ENCODE peak calls at places on chromosomes 11 and 22, in five cellular contexts. H, Q, P, N and D are unnamed samples.
A peak's percentile ranks its signal among the peaks of the same experiment; 100 is the strongest.

GRCh38 chr11:34749666-34750659 is 129.1 kb downstream of the EHF start:
- DNase-seq in N (no peak), H (no peak), Q (peak; percentile 87), P (no peak), D (peak; percentile 96)

GRCh38 chr22:35995772-35996171 is 32.9 kb downstream of the RBFOX2 start:
- DNase-seq in Q (no peak), P (peak; percentile 39), H (no peak), N (no peak), D (peak; percentile 98)

GRCh38 chr11:44434191-44434590 is 124.3 kb upstream of the ALX4 start:
- DNase-seq in N (no peak), P (no peak), Q (no peak), H (no peak), D (no peak)

GRCh38 chr11:96426356-96427103 is 36.7 kb downstream of the JRKL start:
- DNase-seq in Q (peak; percentile 56), H (peak; percentile 34), N (peak; percentile 70), P (no peak), D (peak; percentile 74)

GRCh38 chr11:20671856-20672546 is 2.6 kb downstream of the NELL1 start:
- DNase-seq in P (no peak), H (peak; percentile 20), N (peak; percentile 12), Q (no peak), D (peak; percentile 7)

GRCh38 chr11:33700425-33701271 is at the start of gene C11orf91:
- DNase-seq in Q (peak; percentile 73), N (peak; percentile 96), H (peak; percentile 93), P (peak; percentile 97), D (peak; percentile 99)

GRCh38 chr22:43370045-43370444 is 26.9 kb upstream of the SCUBE1 start:
- DNase-seq in Q (no peak), H (no peak), P (no peak), N (no peak), D (no peak)

GRCh38 chr11:78256962-78257361 is 68.2 kb downstream of the USP35 start:
- DNase-seq in N (peak; percentile 73), Q (no peak), H (no peak), P (peak; percentile 70), D (peak; percentile 97)

GRCh38 chr22:19350476-19350859 is 58.9 kb upstream of the CLTCL1 start:
- DNase-seq in Q (no peak), H (no peak), P (no peak), N (no peak), D (no peak)

GRCh38 chr11:16881074-16881709 is 133.0 kb downstream of the PLEKHA7 start:
- DNase-seq in N (peak; percentile 4), Q (peak; percentile 54), P (no peak), H (no peak), D (peak; percentile 67)

GRCh38 chr22:27139935-27140493 is 482.6 kb downstream of the MIAT start:
- DNase-seq in N (no peak), Q (peak; percentile 62), P (no peak), H (peak; percentile 68), D (peak; percentile 91)

GRCh38 chr11:370087-370941 is 1.0 kb downstream of the B4GALNT4 start:
- DNase-seq in N (no peak), H (no peak), Q (no peak), P (no peak), D (no peak)

GRCh38 chr11:29282088-29282487 is 734.7 kb downstream of the KCNA4 start:
- DNase-seq in Q (peak; percentile 42), H (peak; percentile 92), P (no peak), N (no peak), D (peak; percentile 97)

GRCh38 chr22:39152511-39153219 is at the start of gene CBX7:
- DNase-seq in Q (peak; percentile 79), N (peak; percentile 76), H (peak; percentile 78), P (peak; percentile 96), D (peak; percentile 88)

GRCh38 chr22:48594016-48594756 is 1233.5 kb downstream of the BRD1 start:
- DNase-seq in P (no peak), Q (no peak), H (no peak), N (no peak), D (no peak)

GRCh38 chr11:3225159-3225758 is 6.6 kb upstream of the MRGPRG start:
- DNase-seq in P (no peak), H (no peak), Q (no peak), N (no peak), D (no peak)

GRCh38 chr11:65426839-65427690 is 4.5 kb downstream of the NEAT1 start:
- DNase-seq in N (peak; percentile 33), P (peak; percentile 65), Q (peak; percentile 54), H (peak; percentile 80), D (peak; percentile 90)

GRCh38 chr11:14542384-14542783 is 22.2 kb upstream of the PSMA1 start:
- DNase-seq in N (peak; percentile 67), H (no peak), Q (no peak), P (no peak), D (no peak)

GRCh38 chr11:15923169-15923568 is 433.2 kb downstream of the SOX6 start:
- DNase-seq in H (no peak), P (no peak), N (no peak), Q (no peak), D (no peak)

GRCh38 chr11:81071641-81072040 is 1630.8 kb upstream of the TENM4 start:
- DNase-seq in N (no peak), Q (no peak), H (no peak), P (no peak), D (no peak)

GRCh38 chr11:117226388-117227385 is 5.2 kb downstream of the PCSK7 start:
- DNase-seq in Q (peak; percentile 73), H (peak; percentile 71), N (peak; percentile 86), P (no peak), D (peak; percentile 88)

GRCh38 chr11:78715639-78716311 is 141.1 kb upstream of the NARS2 start:
- DNase-seq in Q (peak; percentile 75), P (peak; percentile 79), N (peak; percentile 56), H (peak; percentile 65), D (peak; percentile 7)

GRCh38 chr11:112525270-112525669 is 264.6 kb upstream of the PLET1 start:
- DNase-seq in H (no peak), P (no peak), Q (no peak), N (peak; percentile 12), D (peak; percentile 25)

GRCh38 chr11:122197055-122197987 is 81.3 kb upstream of the BLID start:
- DNase-seq in P (no peak), H (peak; percentile 87), N (peak; percentile 28), Q (peak; percentile 99), D (peak; percentile 99)

GRCh38 chr11:11318961-11319360 is 34.1 kb downstream of the CSNK2A3 start:
- DNase-seq in N (peak; percentile 56), H (no peak), Q (no peak), P (no peak), D (no peak)

GRCh38 chr11:18144243-18144642 is 11.9 kb downstream of the MRGPRX3 start:
- DNase-seq in Q (peak; percentile 83), H (no peak), N (no peak), P (no peak), D (no peak)

GRCh38 chr11:126366064-126366822 is 10.8 kb downstream of the ST3GAL4 start:
- DNase-seq in H (no peak), Q (peak; percentile 25), P (peak; percentile 46), N (peak; percentile 59), D (no peak)

GRCh38 chr22:47610766-47611165 is 848.3 kb downstream of the TBC1D22A start:
- DNase-seq in N (peak; percentile 6), P (no peak), H (no peak), Q (no peak), D (no peak)

GRCh38 chr11:67054851-67055523 is 1.7 kb upstream of the RHOD start:
- DNase-seq in P (peak; percentile 83), N (no peak), Q (peak; percentile 99), H (peak; percentile 92), D (peak; percentile 87)

GRCh38 chr11:65215441-65216076 is 33.8 kb downstream of the CAPN1 start:
- DNase-seq in P (no peak), N (peak; percentile 60), H (no peak), Q (peak; percentile 71), D (no peak)

DNA sequence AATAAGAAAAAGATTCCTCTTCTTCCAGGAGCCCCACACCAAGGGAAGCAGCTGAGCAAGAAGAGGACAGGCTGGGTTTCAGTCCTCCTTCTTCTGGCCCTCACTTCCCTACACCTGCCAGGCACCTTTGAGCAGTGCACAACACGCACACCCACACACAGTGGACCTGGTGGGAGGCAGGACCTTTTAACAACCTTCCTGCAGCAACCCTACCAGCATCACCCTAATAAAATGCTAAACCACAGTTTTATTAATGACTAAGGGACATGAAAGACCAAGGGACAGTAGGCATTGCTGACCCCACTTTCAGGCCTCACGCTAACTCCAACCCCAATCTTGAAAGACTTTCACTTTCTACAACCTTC is 12.2 kb downstream of the ARAP1 start:
- DNase-seq in P (no peak), Q (no peak), H (no peak), N (no peak), D (no peak)
- H3K4me3 ChIP-seq in P (no peak overlapping the region), Q (no peak overlapping the region), H (no peak overlapping the region), N (no peak overlapping the region), D (no peak overlapping the region)

DNA sequence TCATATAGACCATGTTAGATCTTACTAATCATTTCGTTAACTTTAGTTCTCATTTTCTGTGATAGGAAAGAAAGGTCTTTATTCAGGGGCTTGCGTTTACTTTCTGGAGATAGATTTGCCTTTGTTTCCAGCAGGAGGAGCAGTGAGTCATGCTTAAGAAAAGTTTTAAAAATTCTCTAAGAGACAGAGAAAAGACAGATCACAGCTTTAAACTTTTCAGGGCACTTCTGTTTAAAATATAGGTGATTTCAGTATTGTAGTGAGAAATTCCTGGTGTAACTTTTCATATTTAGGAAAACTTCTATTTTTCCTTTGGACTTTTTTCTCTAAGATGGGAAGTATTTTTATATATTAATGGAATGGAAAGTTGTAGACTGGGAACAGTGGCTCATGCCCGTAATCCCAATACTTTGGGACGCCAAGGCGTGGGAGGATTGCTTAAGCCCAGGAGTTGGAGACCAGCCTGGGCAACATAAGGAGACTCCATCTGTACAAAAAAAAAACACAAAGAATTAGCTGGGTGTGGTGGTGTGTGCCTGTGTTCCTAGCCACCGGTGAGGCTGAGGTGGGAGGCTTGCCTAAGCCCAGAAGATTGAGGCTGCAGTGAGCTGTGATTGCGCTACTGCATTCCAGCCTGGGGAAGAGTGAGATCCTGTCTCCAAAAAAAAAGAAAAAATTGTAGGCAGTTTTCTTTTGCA is 60.3 kb downstream of the ATXN10 start:
- DNase-seq in H (peak; percentile 53), N (peak; percentile 20), Q (no peak), P (no peak), D (peak; percentile 45)
- TF ChIP-seq CTCF in H (peak; percentile 58), N (peak; percentile 16), Q (peak; percentile 61), P (no peak), D (peak; percentile 30)

GRCh38 chr11:114398303-114398920 is 1.9 kb downstream of the C11orf71 start:
- DNase-seq in P (no peak), Q (no peak), N (no peak), H (no peak), D (no peak)
- H3K4me3 ChIP-seq in P (no peak overlapping the region), Q (peak overlapping the region; percentile 89), N (peak overlapping the region; percentile 83), H (peak overlapping the region; percentile 65), D (no peak overlapping the region)

DNA sequence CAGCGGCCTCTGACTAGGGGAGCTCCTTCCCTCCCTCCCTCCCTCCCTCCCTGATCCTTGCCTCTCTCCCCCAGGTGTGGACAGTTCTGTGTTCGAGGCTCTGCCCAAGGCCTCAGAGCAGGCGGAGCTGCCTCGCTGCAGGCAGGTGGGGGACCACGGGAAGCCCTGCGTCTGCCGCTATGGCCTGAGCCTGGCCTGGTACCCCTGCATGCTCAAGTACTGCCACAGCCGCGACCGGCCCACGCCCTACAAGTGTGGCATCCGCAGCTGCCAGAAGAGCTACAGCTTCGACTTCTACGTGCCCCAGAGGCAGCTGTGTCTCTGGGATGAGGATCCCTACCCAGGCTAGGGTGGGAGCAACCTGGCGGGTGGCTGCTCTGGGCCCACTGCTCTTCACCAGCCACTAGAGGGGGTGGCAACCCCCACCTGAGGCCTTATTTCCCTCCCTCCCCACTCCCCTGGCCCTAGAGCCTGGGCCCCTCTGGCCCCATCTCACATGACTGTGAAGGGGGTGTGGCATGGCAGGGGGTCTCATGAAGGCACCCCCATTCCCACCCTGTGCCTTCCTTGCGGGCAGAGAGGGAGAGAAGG is 11.1 kb upstream of the POU2F3 start:
- DNase-seq in H (no peak), Q (no peak), N (no peak), P (no peak), D (no peak)
- TF ChIP-seq CTCF in H (no peak), Q (peak; percentile 31), N (peak; percentile 47), P (no peak), D (peak; percentile 17)

GRCh38 chr11:62547691-62548281 is 1.2 kb upstream of the AHNAK start:
- DNase-seq in Q (no peak), H (peak; percentile 65), P (peak; percentile 48), N (no peak), D (no peak)
- H3K4me3 ChIP-seq in Q (no peak overlapping the region), H (peak overlapping the region; percentile 96), P (no peak overlapping the region), N (no peak overlapping the region), D (peak overlapping the region; percentile 95)